ENCODE peak calls at places on chromosomes 1 and 21, in six cellular contexts. A is breast epithelium, E is GM12891, W is stomach, N is SK-N-SH, C is spleen. Q is an unnamed sample.

GRCh38 chr1:235402457-235403200 is 35.4 kb downstream of the TBCE start:
- DNase-seq in N (no peak), E (no peak), C (no peak), A (no peak), W (no peak), Q (peak)

GRCh38 chr21:37899141-37899540 is 17.1 kb downstream of the KCNJ6 start:
- DNase-seq in A (no peak), C (no peak), W (no peak), N (no peak), E (no peak), Q (no peak)

GRCh38 chr1:5713101-5713820 is 279.0 kb downstream of the NPHP4 start:
- DNase-seq in A (no peak), N (no peak), E (no peak), W (peak), C (no peak), Q (no peak)

GRCh38 chr1:160639652-160640051 is 7.2 kb downstream of the SLAMF1 start:
- DNase-seq in C (no peak), A (no peak), N (no peak), E (no peak), W (peak), Q (no peak)

GRCh38 chr1:44357710-44358109 is 2.7 kb upstream of the ERI3 start:
- DNase-seq in E (no peak), N (no peak), C (no peak), A (no peak), W (no peak), Q (no peak)

GRCh38 chr1:211621471-211622198 is 42.7 kb upstream of the SLC30A1 start:
- DNase-seq in C (no peak), W (no peak), A (no peak), E (no peak), N (no peak), Q (no peak)

GRCh38 chr1:155198547-155198906 is 9.2 kb downstream of the THBS3 start:
- DNase-seq in A (no peak), C (no peak), W (no peak), N (no peak), E (no peak), Q (no peak)

GRCh38 chr1:17012775-17013501 is 1.2 kb upstream of the ATP13A2 start:
- DNase-seq in W (no peak), E (no peak), A (peak), N (no peak), C (no peak), Q (no peak)

GRCh38 chr1:243582321-243582720 is 267.7 kb downstream of the AKT3 start:
- DNase-seq in W (no peak), E (no peak), C (no peak), A (no peak), N (no peak), Q (no peak)

GRCh38 chr1:218355269-218355668 is 10.1 kb downstream of the TGFB2 start:
- DNase-seq in N (no peak), A (no peak), W (no peak), C (no peak), E (no peak), Q (no peak)

GRCh38 chr1:26336477-26337205 is 17.3 kb downstream of the CRYBG2 start:
- DNase-seq in E (peak), W (peak), N (peak), C (peak), A (peak), Q (no peak)

GRCh38 chr1:8430476-8430875 is 112.6 kb downstream of the SLC45A1 start:
- DNase-seq in C (no peak), E (no peak), A (no peak), N (no peak), W (no peak), Q (no peak)

GRCh38 chr1:183636783-183637182 is 1.2 kb upstream of the ARPC5 start:
- DNase-seq in E (no peak), N (no peak), W (no peak), C (no peak), A (no peak), Q (no peak)

GRCh38 chr1:155127672-155128468 is at the start of gene EFNA1:
- DNase-seq in E (no peak), N (peak), A (peak), C (peak), W (peak), Q (no peak)

GRCh38 chr1:201346337-201346939 is 31.0 kb downstream of the TNNT2 start:
- DNase-seq in C (peak), N (peak), A (peak), E (no peak), W (peak), Q (no peak)

GRCh38 chr1:170285027-170285426 is 139.3 kb downstream of the NTMT2 start:
- DNase-seq in E (no peak), W (no peak), C (no peak), A (no peak), N (no peak), Q (no peak)

GRCh38 chr1:12603224-12603623 is 14.8 kb downstream of the DHRS3 start:
- DNase-seq in N (no peak), E (no peak), C (no peak), W (no peak), A (no peak), Q (no peak)

GRCh38 chr1:215147024-215147423 is 64.5 kb downstream of the KCNK2 start:
- DNase-seq in C (no peak), N (no peak), W (no peak), E (no peak), A (no peak), Q (no peak)

GRCh38 chr1:167116174-167116573 is 22.3 kb downstream of the STYXL2 start:
- DNase-seq in N (no peak), W (no peak), A (no peak), E (no peak), C (no peak), Q (no peak)

GRCh38 chr1:214590696-214591095 is 12.3 kb upstream of the CENPF start:
- DNase-seq in E (no peak), W (no peak), C (no peak), N (no peak), A (no peak), Q (no peak)

GRCh38 chr1:183633676-183634343 is 1.8 kb downstream of the ARPC5 start:
- DNase-seq in N (peak), E (no peak), W (no peak), A (no peak), C (no peak), Q (peak)

DNA sequence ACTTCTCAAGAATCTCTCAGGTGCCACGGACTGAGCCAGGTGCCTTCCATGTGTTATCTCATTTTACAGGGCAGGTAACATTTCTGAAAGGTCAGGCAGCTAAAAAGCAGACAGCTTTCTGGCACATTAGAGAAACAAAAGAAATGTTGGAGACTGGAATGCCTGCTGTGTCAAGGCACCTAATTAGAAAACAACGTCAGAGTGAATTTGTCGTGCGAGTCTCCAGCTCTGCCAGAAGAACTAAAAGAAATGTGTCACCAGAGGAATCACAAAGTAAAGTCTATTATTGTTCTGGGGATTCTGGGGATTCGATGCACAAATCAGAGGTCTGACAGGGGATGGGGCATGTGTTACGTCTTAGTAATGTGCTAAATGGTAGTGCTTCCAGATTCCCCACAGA is 89.3 kb downstream of the EDEM3 start:
- DNase-seq in E (no peak), W (no peak), C (no peak), A (no peak), N (no peak), Q (no peak)
- TF ChIP-seq POLR2AphosphoS5 in E (no peak), W (no peak), C (no peak), A (no peak), N (no peak), Q (no peak)

GRCh38 chr1:156751724-156752481 is 428 bp upstream of the HDGF start:
- DNase-seq in E (peak), A (peak), C (peak), W (peak), N (peak), Q (no peak)

GRCh38 chr1:156756355-156756754 is 4.9 kb upstream of the HDGF start:
- DNase-seq in E (no peak), W (no peak), A (no peak), N (no peak), C (no peak), Q (no peak)

GRCh38 chr1:156752843-156753486 is 1.5 kb upstream of the HDGF start:
- DNase-seq in A (no peak), W (no peak), E (no peak), N (no peak), C (peak), Q (no peak)

GRCh38 chr1:156754219-156754618 is 2.7 kb upstream of the HDGF start:
- DNase-seq in A (no peak), C (peak), N (no peak), W (no peak), E (no peak), Q (no peak)

GRCh38 chr1:156755527-156755950 is 4.1 kb upstream of the HDGF start:
- DNase-seq in E (no peak), W (no peak), N (no peak), A (no peak), C (no peak), Q (no peak)
- TF ChIP-seq POLR2AphosphoS5 in E (no peak), W (no peak), N (no peak), A (no peak), C (no peak), Q (no peak)

DNA sequence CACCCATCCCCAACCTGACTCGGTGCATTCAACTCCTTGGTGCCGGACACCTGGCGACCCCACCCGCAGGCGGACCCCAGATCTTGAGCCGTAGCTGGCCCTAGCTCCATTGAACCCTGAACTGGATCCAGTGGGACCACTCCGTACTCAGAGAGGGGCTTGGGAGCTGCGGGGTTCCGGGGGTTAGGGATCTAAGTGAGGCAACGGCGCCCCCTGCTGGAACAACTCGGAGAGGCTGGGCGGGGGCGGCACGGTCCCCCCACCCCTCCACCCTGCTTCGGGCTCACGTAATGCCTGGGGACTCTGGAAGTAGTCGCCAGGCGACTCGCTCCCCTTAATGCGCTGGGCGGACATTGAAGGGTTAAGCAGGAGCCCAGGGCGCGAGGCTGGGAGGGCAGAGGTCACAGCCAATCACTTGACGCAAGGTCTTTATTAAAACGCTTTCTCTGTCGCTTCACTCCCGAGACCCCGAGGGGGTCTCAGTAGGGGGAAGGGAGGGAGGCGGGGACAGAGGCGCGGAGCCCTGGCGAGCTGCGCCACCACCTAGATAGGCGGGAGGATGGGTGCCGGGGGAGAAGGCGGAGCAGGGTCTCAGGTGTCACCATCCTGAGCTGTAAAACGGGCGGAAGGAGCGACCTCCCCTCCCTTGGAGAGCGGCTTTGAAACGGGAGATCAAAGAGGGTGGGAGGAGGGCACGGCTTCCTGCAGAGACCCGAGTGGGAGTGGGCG is 699 bp upstream of the CRABP2 start:
- DNase-seq in A (peak), E (peak), W (peak), C (peak), N (peak), Q (no peak)
- TF ChIP-seq POLR2AphosphoS5 in A (peak), E (no peak), W (no peak), C (peak), N (no peak), Q (no peak)

DNA sequence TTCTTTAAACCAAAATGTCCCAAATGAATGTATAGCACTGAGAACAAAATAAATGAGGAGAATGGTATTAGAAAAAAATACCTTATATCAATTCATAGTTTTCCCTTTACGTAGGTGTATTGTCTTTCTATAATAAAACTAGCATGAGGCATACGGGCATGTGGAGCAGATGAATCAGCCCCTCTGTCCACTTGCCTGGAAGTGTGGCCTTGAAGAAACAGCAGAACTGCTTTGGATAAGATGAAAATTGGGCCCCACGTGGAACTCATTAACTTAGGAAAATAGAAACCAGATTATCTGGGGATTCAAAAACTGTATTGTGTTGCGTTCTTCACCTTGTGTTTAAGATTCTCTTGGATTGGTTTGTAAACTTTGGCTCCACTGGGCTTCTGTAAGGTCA is 356.8 kb upstream of the B3GALT2 start:
- DNase-seq in W (no peak), C (no peak), E (no peak), A (no peak), N (no peak), Q (no peak)
- TF ChIP-seq POLR2AphosphoS5 in W (no peak), C (no peak), E (no peak), A (no peak), N (peak), Q (no peak)

GRCh38 chr1:70354332-70355110 is at the start of gene ANKRD13C:
- DNase-seq in C (peak), W (peak), E (peak), A (peak), N (peak), Q (peak)
- TF ChIP-seq POLR2AphosphoS5 in C (peak), W (peak), E (peak), A (peak), N (peak), Q (peak)

DNA sequence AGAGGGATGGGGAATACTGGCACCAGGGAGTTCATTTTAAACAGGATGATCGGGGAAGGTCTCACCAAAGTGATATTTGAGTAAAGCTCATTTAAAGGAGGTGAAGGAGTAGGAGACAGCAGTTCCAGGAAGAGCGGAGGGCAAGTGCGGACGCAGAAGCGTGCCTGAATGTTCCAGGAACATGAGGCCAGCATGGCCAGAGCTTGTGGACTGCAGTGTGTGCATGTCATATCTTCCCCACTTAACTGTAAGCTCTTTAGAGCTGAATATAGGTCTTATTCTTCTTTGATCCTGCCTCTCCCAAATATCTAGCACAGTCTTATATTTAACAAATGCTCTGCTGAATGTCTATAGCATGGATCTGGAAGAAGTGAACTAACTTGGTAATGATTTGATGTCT is 639.4 kb downstream of the SMYD3 start:
- DNase-seq in E (no peak), A (no peak), N (no peak), C (no peak), W (no peak), Q (no peak)
- TF ChIP-seq POLR2AphosphoS5 in E (no peak), A (no peak), N (no peak), C (no peak), W (no peak), Q (no peak)

DNA sequence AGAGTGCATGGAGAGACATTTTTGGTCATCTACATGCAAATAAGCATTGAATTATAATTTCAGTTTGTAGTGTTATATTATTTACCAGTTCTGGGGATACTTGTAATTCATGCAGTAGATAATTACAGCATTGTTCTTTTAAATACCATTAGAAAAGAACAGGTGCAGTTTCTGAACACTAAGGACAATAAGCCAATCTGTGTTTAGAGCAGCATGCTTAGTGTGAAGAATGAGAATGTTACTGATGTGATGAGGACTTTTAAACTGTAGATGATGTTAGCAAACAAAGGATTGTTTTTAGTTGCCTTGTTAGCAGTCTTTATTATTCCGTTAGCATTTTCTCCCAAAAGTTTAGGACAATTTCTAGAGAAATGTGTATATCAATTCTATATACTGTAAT is 348.3 kb downstream of the BRINP3 start:
- DNase-seq in N (no peak), E (no peak), W (no peak), C (no peak), A (no peak), Q (no peak)
- TF ChIP-seq POLR2AphosphoS5 in N (no peak), E (no peak), W (no peak), C (no peak), A (no peak), Q (no peak)

DNA sequence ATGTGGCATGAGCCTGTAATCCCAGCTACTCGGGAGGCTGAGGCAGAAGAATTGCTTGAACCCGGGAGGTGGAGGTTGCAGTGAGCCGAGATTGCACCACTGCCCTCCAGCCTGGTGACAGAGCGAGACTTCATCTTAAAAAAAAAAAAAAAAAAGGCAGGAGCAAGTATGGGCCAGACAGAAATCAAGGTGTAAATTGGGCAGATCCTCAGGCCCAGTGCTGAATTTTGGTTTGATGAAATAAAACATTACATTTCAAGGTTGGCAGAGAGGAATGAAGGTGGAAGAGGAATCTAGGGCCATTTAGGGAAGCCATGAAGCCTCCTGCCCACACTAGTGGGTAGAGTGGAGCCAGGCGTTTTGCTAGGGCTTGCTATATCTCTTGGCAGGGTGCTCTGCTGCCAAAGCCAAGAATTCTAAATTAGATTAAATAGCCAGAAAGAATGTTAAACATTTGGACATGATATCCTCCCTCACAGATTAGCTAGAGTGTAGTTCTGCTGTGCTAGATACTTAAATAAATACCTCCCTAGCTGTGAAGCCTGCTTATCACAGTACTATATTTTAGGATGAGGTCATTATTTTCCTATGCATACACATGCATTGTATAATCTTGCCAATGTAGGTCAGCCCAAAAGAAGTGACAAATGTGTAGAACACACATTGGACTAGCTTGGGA is 16.6 kb upstream of the LGALS8 start:
- DNase-seq in C (no peak), E (no peak), W (peak), N (peak), A (no peak), Q (no peak)
- TF ChIP-seq POLR2AphosphoS5 in C (no peak), E (no peak), W (no peak), N (no peak), A (no peak), Q (peak)

GRCh38 chr1:35080171-35080854 is 1.1 kb downstream of the ZMYM1 start:
- DNase-seq in N (no peak), A (no peak), E (no peak), W (no peak), C (no peak), Q (no peak)

GRCh38 chr1:35073265-35073811 is 5.8 kb upstream of the ZMYM1 start:
- DNase-seq in N (no peak), A (no peak), C (no peak), W (no peak), E (no peak), Q (no peak)

GRCh38 chr1:35079003-35079930 is at the start of gene ZMYM1:
- DNase-seq in W (peak), N (peak), A (peak), C (peak), E (peak), Q (peak)
- TF ChIP-seq POLR2AphosphoS5 in W (no peak), N (peak), A (peak), C (peak), E (peak), Q (peak)

DNA sequence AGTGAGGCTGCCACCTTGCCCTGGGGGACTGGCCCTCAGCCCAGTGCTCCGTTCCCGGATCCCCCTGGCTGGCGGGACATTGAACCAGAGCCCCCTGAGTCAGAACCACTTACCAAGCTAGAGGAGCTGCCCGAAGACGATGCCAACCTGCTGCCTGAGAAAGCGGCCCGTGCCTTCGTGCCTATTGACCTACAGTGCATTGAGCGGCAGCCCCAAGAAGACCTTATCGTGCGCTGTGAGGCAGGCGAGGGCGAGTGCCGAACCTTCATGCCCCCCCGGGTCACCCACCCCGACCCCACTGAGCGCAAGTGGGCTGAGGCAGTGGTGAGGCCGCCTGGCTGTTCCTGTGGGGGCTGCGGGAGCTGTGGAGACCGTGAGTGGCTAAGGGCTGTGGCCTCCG is 1.3 kb downstream of the TMEM79 start:
- DNase-seq in C (peak), E (no peak), A (no peak), N (no peak), W (no peak), Q (no peak)
- TF ChIP-seq POLR2AphosphoS5 in C (no peak), E (no peak), A (no peak), N (no peak), W (no peak), Q (no peak)

Q was measured in Panc1.